ENCODE peak calls at places on chromosomes 1 and 21, in four cellular contexts. One of them, this sample, is unnamed.

GRCh38 chr1:40064797-40065492 is 24.4 kb downstream of the CAP1 start:
- DNase-seq in BJ: no peak
- DNase-seq in prostate gland: no peak
- DNase-seq in H1: no peak
- DNase-seq in this sample: no peak

GRCh38 chr1:201357211-201357610 is 20.3 kb downstream of the TNNT2 start:
- DNase-seq in BJ: no peak
- DNase-seq in prostate gland: no peak
- DNase-seq in H1: no peak
- DNase-seq in this sample: no peak

GRCh38 chr1:169070958-169071357 is 35.5 kb upstream of the ATP1B1 start:
- DNase-seq in BJ: no peak
- DNase-seq in prostate gland: no peak
- DNase-seq in H1: no peak
- DNase-seq in this sample: no peak

GRCh38 chr1:173175514-173176146 is 31.5 kb downstream of the TNFSF4 start:
- DNase-seq in BJ: peak
- DNase-seq in prostate gland: no peak
- DNase-seq in H1: no peak
- DNase-seq in this sample: no peak

GRCh38 chr1:15616704-15617172 is 520 bp upstream of the DDI2 start:
- DNase-seq in BJ: no peak
- DNase-seq in prostate gland: no peak
- DNase-seq in H1: no peak
- DNase-seq in this sample: no peak

GRCh38 chr1:78836736-78837135 is 169.8 kb downstream of the ADGRL4 start:
- DNase-seq in BJ: no peak
- DNase-seq in prostate gland: no peak
- DNase-seq in H1: no peak
- DNase-seq in this sample: no peak

GRCh38 chr21:17901458-17902092 is 82.4 kb upstream of the C21orf91 start:
- DNase-seq in BJ: no peak
- DNase-seq in prostate gland: no peak
- DNase-seq in H1: no peak
- DNase-seq in this sample: no peak

GRCh38 chr21:36396971-36397370 is 11.8 kb downstream of the CHAF1B start:
- DNase-seq in BJ: no peak
- DNase-seq in prostate gland: no peak
- DNase-seq in H1: no peak
- DNase-seq in this sample: no peak

GRCh38 chr1:234369784-234370183 is 3.5 kb upstream of the COA6 start:
- DNase-seq in BJ: no peak
- DNase-seq in prostate gland: no peak
- DNase-seq in H1: no peak
- DNase-seq in this sample: no peak

GRCh38 chr1:25825605-25826004 is 5.9 kb downstream of the MTFR1L start:
- DNase-seq in BJ: no peak
- DNase-seq in prostate gland: no peak
- DNase-seq in H1: no peak
- DNase-seq in this sample: no peak

GRCh38 chr1:160795951-160796383 is at the start of gene LY9:
- DNase-seq in BJ: no peak
- DNase-seq in prostate gland: no peak
- DNase-seq in H1: no peak
- DNase-seq in this sample: no peak

GRCh38 chr1:31984419-31985347 is 29.0 kb upstream of the KHDRBS1 start:
- DNase-seq in BJ: no peak
- DNase-seq in prostate gland: no peak
- DNase-seq in H1: no peak
- DNase-seq in this sample: no peak

GRCh38 chr1:55898191-55898590 is 681.2 kb downstream of the PLPP3 start:
- DNase-seq in BJ: peak
- DNase-seq in prostate gland: no peak
- DNase-seq in H1: no peak
- DNase-seq in this sample: no peak

GRCh38 chr21:23401278-23401677 is 2206.0 kb downstream of the MRPL39 start:
- DNase-seq in BJ: no peak
- DNase-seq in prostate gland: no peak
- DNase-seq in H1: no peak
- DNase-seq in this sample: no peak

GRCh38 chr1:209805875-209806760 is at the start of gene IRF6:
- DNase-seq in BJ: no peak
- DNase-seq in prostate gland: peak
- DNase-seq in H1: peak
- DNase-seq in this sample: peak

GRCh38 chr21:32834825-32835224 is 63.3 kb upstream of the PAXBP1 start:
- DNase-seq in BJ: no peak
- DNase-seq in prostate gland: no peak
- DNase-seq in H1: no peak
- DNase-seq in this sample: no peak

GRCh38 chr1:53381790-53382401 is 54.0 kb upstream of the LRP8 start:
- DNase-seq in BJ: no peak
- DNase-seq in prostate gland: no peak
- DNase-seq in H1: no peak
- DNase-seq in this sample: no peak

GRCh38 chr1:9671377-9672140 is 20.0 kb downstream of the PIK3CD start:
- DNase-seq in BJ: no peak
- DNase-seq in prostate gland: no peak
- DNase-seq in H1: no peak
- DNase-seq in this sample: no peak

GRCh38 chr1:202015677-202015952 is 5.2 kb downstream of the ELF3 start:
- DNase-seq in BJ: no peak
- DNase-seq in prostate gland: no peak
- DNase-seq in H1: no peak
- DNase-seq in this sample: no peak

DNA sequence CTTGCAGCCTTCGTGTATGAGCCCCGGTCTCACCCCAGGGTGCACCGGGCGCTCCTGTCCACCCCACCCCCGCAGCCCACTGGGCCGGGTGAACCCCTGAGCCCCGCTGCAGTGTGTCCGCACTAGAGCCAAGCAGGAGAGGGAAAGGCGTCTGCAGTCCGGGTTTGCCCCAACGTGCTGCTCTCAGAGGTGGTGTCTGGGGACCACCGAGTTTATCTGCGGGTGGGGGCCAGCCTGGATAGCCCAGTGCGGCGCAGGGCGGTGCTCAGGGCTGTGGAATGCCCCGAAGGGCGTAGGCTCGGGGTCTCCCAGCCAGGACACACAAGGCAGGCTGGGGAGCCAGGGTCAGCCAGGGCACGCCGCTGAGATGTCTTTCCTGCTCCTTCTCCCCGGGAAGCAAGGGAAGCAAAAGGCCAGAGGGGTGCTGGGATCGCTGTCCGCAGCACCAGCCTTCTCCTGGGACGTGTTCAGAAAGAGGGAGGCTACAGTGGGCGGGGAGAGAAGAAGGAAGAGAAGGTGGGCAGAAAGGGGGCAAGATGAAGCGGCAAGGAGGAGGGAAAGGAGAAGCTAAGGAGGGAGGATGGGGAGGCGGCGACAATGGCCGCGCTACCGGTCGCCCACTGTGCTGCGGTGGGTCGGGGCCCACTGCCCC is 56.6 kb downstream of the MAB21L3 start:
- DNase-seq in BJ: no peak
- DNase-seq in prostate gland: no peak
- DNase-seq in H1: peak
- DNase-seq in this sample: no peak
- H3K4me3 ChIP-seq in BJ: peak
- H3K4me3 ChIP-seq in prostate gland: peak
- H3K4me3 ChIP-seq in H1: peak
- H3K4me3 ChIP-seq in this sample: no peak

GRCh38 chr1:30855686-30856259 is 52.8 kb downstream of the SDC3 start:
- DNase-seq in BJ: no peak
- DNase-seq in prostate gland: no peak
- DNase-seq in H1: no peak
- DNase-seq in this sample: no peak

GRCh38 chr1:30852026-30852425 is 56.5 kb downstream of the SDC3 start:
- DNase-seq in BJ: no peak
- DNase-seq in prostate gland: peak
- DNase-seq in H1: no peak
- DNase-seq in this sample: peak

GRCh38 chr1:30851286-30851685 is 57.3 kb downstream of the SDC3 start:
- DNase-seq in BJ: no peak
- DNase-seq in prostate gland: no peak
- DNase-seq in H1: no peak
- DNase-seq in this sample: no peak

GRCh38 chr1:30850607-30851006 is 58.0 kb downstream of the SDC3 start:
- DNase-seq in BJ: no peak
- DNase-seq in prostate gland: no peak
- DNase-seq in H1: no peak
- DNase-seq in this sample: no peak

GRCh38 chr1:30853350-30853749 is 55.2 kb downstream of the SDC3 start:
- DNase-seq in BJ: no peak
- DNase-seq in prostate gland: no peak
- DNase-seq in H1: no peak
- DNase-seq in this sample: no peak
- TF ChIP-seq CTCF in BJ: no peak
- TF ChIP-seq CTCF in prostate gland: no peak
- TF ChIP-seq CTCF in H1: peak
- TF ChIP-seq CTCF in this sample: no peak

GRCh38 chr1:203519053-203519770 is 25.3 kb downstream of the OPTC start:
- DNase-seq in BJ: no peak
- DNase-seq in prostate gland: no peak
- DNase-seq in H1: no peak
- DNase-seq in this sample: no peak
- H3K4me3 ChIP-seq in BJ: no peak
- H3K4me3 ChIP-seq in prostate gland: no peak
- H3K4me3 ChIP-seq in H1: no peak
- H3K4me3 ChIP-seq in this sample: no peak

GRCh38 chr21:24895885-24896734 is 711.2 kb downstream of the MRPL39 start:
- DNase-seq in BJ: no peak
- DNase-seq in prostate gland: peak
- DNase-seq in H1: peak
- DNase-seq in this sample: peak
- TF ChIP-seq CTCF in BJ: no peak
- TF ChIP-seq CTCF in prostate gland: peak
- TF ChIP-seq CTCF in H1: peak
- TF ChIP-seq CTCF in this sample: peak